ENCODE peak calls at places on chromosomes 4 and X, in five cellular contexts. L, K, Z, J and V are unnamed samples.

GRCh38 chr4:86451560-86452322 is 91.9 kb upstream of the MAPK10 start:
- DNase-seq in K (peak), J (peak), L (no peak), Z (no peak), V (peak)

GRCh38 chr4:169900241-169900845 is 125.9 kb downstream of the MFAP3L start:
- DNase-seq in K (peak), L (no peak), J (peak), Z (no peak), V (no peak)

GRCh38 chrX:12951590-12951965 is 23.3 kb upstream of the TMSB4X start:
- DNase-seq in J (no peak), L (no peak), K (no peak), Z (no peak), V (no peak)

GRCh38 chr4:64305565-64306254 is 103.5 kb downstream of the TECRL start:
- DNase-seq in L (no peak), K (no peak), Z (no peak), J (peak), V (no peak)

GRCh38 chr4:140673729-140674128 is 82.5 kb downstream of the TBC1D9 start:
- DNase-seq in J (no peak), Z (no peak), L (no peak), K (no peak), V (peak)

GRCh38 chr4:96164814-96165351 is 325.0 kb downstream of the PDHA2 start:
- DNase-seq in Z (no peak), K (peak), J (peak), L (no peak), V (peak)

GRCh38 chrX:72243472-72243871 is 4.6 kb upstream of the ERCC6L start:
- DNase-seq in J (peak), Z (no peak), K (peak), L (no peak), V (peak)

GRCh38 chr4:78432896-78433295 is 118.7 kb upstream of the ANXA3 start:
- DNase-seq in L (peak), K (no peak), J (no peak), Z (no peak), V (peak)

GRCh38 chr4:127732623-127733199 is 2.5 kb downstream of the SLC25A31 start:
- DNase-seq in Z (peak), J (peak), L (peak), K (peak), V (peak)

GRCh38 chrX:124346064-124346876 is at the start of gene SH2D1A:
- DNase-seq in L (no peak), K (no peak), Z (no peak), J (no peak), V (no peak)

GRCh38 chrX:48180811-48181210 is 15.8 kb downstream of the SSX5 start:
- DNase-seq in Z (no peak), K (no peak), L (no peak), J (no peak), V (no peak)

GRCh38 chrX:56728752-56729151 is 291 bp upstream of the NBDY start:
- DNase-seq in Z (no peak), J (no peak), L (peak), K (peak), V (peak)

GRCh38 chr4:185318679-185319078 is 77.0 kb downstream of the LRP2BP start:
- DNase-seq in L (no peak), Z (no peak), J (peak), K (peak), V (no peak)

GRCh38 chrX:56130436-56130835 is 101.7 kb upstream of the KLF8 start:
- DNase-seq in J (no peak), L (no peak), K (no peak), Z (no peak), V (no peak)

GRCh38 chr4:48079972-48080391 is 54.1 kb downstream of the TXK start:
- DNase-seq in L (no peak), Z (peak), J (no peak), K (peak), V (no peak)

GRCh38 chrX:115898382-115899001 is 272.1 kb upstream of the AGTR2 start:
- DNase-seq in K (peak), L (peak), J (peak), Z (peak), V (peak)

GRCh38 chr4:184261246-184261645 is 43.6 kb upstream of the ENPP6 start:
- DNase-seq in L (no peak), Z (no peak), K (no peak), J (no peak), V (no peak)